ENCODE peak calls at places on chromosomes 16 and 17, in ten cellular contexts. T is HCT116, G is SK-N-SH, Y is fibroblast of lung, D is IMR-90, W is skeletal muscle cell, M is K562, Z is neuronal stem cell, X is lower leg skin, C is cardiac fibroblast. F is an unnamed sample.

GRCh38 chr17:48102700-48103378 is 1.6 kb upstream of the CBX1 start:
- DNase-seq in T (no peak), G (no peak), Y (no peak), D (no peak), W (no peak), M (no peak), Z (no peak), X (no peak), C (no peak), F (no peak)

GRCh38 chr17:9229160-9229825 is 208.0 kb downstream of the NTN1 start:
- DNase-seq in T (no peak), G (no peak), Y (no peak), D (no peak), W (no peak), M (no peak), Z (no peak), X (no peak), C (no peak), F (no peak)

GRCh38 chr16:57752581-57753447 is 17.2 kb downstream of the KATNB1 start:
- DNase-seq in T (no peak), G (no peak), Y (no peak), D (no peak), W (no peak), M (no peak), Z (no peak), X (no peak), C (no peak), F (no peak)

GRCh38 chr16:351804-352520 is 561 bp downstream of the AXIN1 start:
- DNase-seq in T (no peak), G (no peak), Y (no peak), D (no peak), W (no peak), M (peak; percentile 81), Z (no peak), X (no peak), C (peak; percentile 11), F (no peak)

GRCh38 chr16:10558746-10559641 is 21.4 kb downstream of the EMP2 start:
- DNase-seq in T (no peak), G (no peak), Y (peak; percentile 70), D (no peak), W (no peak), M (no peak), Z (no peak), X (peak; percentile 91), C (peak; percentile 76), F (no peak)

GRCh38 chr16:17474037-17474436 is 3.3 kb upstream of the XYLT1 start:
- DNase-seq in T (no peak), G (no peak), Y (peak; percentile 42), D (no peak), W (no peak), M (no peak), Z (no peak), X (peak; percentile 85), C (peak; percentile 11), F (no peak)

GRCh38 chr16:85865-86264 is 7.8 kb downstream of the MPG start:
- DNase-seq in T (no peak), G (no peak), Y (no peak), D (no peak), W (no peak), M (no peak), Z (no peak), X (no peak), C (no peak), F (no peak)

GRCh38 chr17:61809816-61810392 is 53.4 kb downstream of the BRIP1 start:
- DNase-seq in T (no peak), G (no peak), Y (peak; percentile 62), D (peak; percentile 70), W (peak; percentile 29), M (no peak), Z (no peak), X (no peak), C (peak; percentile 72), F (no peak)

GRCh38 chr17:65532491-65532890 is 29.0 kb downstream of the AXIN2 start:
- DNase-seq in T (no peak), G (no peak), Y (no peak), D (no peak), W (no peak), M (no peak), Z (no peak), X (peak; percentile 85), C (no peak), F (no peak)

GRCh38 chr16:9371713-9372448 is 280.4 kb downstream of the HAPSTR1 start:
- DNase-seq in T (no peak), G (no peak), Y (no peak), D (no peak), W (no peak), M (no peak), Z (no peak), X (no peak), C (no peak), F (no peak)

GRCh38 chr17:77741109-77741508 is 217.4 kb upstream of the TNRC6C start:
- DNase-seq in T (no peak), G (no peak), Y (no peak), D (no peak), W (no peak), M (peak; percentile 66), Z (no peak), X (peak; percentile 72), C (no peak), F (no peak)

GRCh38 chr16:66408181-66409048 is 18.7 kb upstream of the BEAN1 start:
- DNase-seq in T (peak; percentile 60), G (peak; percentile 49), Y (peak; percentile 88), D (peak; percentile 88), W (peak; percentile 52), M (no peak), Z (no peak), X (peak; percentile 60), C (peak; percentile 87), F (no peak)

GRCh38 chr16:84144301-84144858 is 597 bp downstream of the HSDL1 start:
- DNase-seq in T (no peak), G (peak; percentile 67), Y (no peak), D (peak; percentile 5), W (no peak), M (peak; percentile 51), Z (no peak), X (peak; percentile 89), C (peak; percentile 20), F (no peak)

DNA sequence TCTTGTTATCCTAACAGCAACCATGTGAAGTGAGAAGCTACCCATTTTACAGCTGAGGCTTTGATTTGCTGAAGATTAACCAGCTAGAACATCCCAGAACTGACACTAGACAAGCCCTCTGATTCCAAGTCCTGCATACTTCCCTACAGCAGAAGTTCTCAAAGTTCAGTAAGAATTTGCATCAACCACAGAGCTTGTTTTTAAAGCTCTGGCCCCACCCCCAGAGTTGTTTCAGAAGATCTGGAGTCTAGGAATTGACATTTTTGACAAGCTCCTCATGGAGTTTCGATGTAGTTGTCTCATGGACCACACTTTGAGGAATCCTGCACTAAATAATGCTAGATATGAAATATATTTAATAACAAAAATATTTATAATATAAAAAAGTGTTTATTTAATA is 120.3 kb upstream of the ADAMTS18 start:
- DNase-seq in T (no peak), G (no peak), Y (peak; percentile 43), D (no peak), W (no peak), M (no peak), Z (no peak), X (no peak), C (no peak), F (no peak)
- H3K4me3 ChIP-seq in T (no peak overlapping the region), G (no peak overlapping the region), Y (no peak overlapping the region), D (no peak overlapping the region), W (no peak overlapping the region), M (no peak overlapping the region), Z (no peak overlapping the region), X (no peak overlapping the region), C (no peak overlapping the region), F (no peak overlapping the region)

DNA sequence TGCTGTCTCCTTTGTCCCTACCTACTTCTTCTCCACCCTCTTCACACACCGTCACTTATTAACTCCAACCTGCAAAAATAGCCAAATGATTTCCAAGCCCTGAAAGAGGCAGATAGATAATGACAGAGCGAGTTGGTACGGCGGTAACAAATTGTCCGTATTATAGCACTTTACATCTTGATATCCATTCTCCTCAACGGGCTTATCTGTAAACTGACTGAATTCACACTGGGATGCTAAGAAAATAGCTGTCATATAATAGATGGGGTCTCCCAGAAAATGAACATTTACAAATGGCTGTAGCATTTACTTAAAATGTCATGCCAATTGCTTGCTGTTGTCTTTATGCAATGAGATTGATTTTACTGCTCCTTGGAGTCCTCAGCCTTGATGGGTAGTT is 225.8 kb upstream of the SDK2 start:
- DNase-seq in T (no peak), G (no peak), Y (no peak), D (no peak), W (no peak), M (no peak), Z (no peak), X (no peak), C (no peak), F (no peak)
- H3K4me3 ChIP-seq in T (no peak overlapping the region), G (no peak overlapping the region), Y (no peak overlapping the region), D (no peak overlapping the region), W (no peak overlapping the region), M (no peak overlapping the region), Z (no peak overlapping the region), X (no peak overlapping the region), C (no peak overlapping the region), F (no peak overlapping the region)

DNA sequence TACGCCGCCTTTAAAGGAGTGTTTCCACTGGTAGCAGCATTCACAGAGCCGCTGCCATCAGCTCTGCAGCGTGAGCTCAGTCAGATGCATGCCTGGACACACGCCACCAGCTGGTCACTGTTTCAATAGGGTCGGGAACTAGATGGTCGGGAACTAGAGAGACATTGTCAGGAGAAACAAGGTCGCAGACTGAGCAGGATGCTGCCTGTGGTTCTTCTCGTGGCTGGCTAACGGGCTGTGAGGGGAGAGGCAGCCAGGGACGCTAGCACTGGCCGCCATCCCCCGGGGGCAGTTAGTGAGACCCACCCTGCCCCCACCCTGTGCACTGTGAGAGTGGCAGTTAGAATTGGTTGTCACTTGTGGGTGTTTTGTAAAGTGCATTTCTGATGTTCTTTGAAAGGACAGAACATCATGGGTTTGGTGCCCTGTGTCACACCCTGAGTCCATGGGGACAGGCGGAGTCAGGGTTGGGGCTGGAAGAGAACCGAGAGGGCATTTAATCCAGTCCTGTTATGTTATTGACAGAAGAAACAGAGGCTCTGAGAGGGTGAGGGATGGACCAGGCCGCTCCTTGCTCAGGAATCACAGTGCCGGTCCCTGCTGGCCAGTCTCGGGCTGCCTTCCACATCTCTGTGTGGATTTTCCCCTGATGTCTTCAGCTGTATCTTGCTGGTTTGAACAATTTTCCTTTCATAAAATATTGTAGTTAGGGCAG is 86.4 kb downstream of the SPECC1 start:
- DNase-seq in T (peak; percentile 22), G (peak; percentile 80), Y (peak; percentile 44), D (peak; percentile 13), W (no peak), M (no peak), Z (peak; percentile 46), X (peak; percentile 92), C (peak; percentile 53), F (no peak)
- H3K4me3 ChIP-seq in T (peak overlapping the region; percentile 11), G (peak overlapping the region; percentile 0), Y (no peak overlapping the region), D (no peak overlapping the region), W (no peak overlapping the region), M (no peak overlapping the region), Z (no peak overlapping the region), X (no peak overlapping the region), C (no peak overlapping the region), F (no peak overlapping the region)

GRCh38 chr17:75738218-75738802 is 17.1 kb downstream of the ITGB4 start:
- DNase-seq in T (no peak), G (no peak), Y (no peak), D (peak; percentile 27), W (no peak), M (peak; percentile 48), Z (no peak), X (no peak), C (peak; percentile 46), F (no peak)
- H3K4me3 ChIP-seq in T (no peak overlapping the region), G (no peak overlapping the region), Y (no peak overlapping the region), D (no peak overlapping the region), W (no peak overlapping the region), M (no peak overlapping the region), Z (no peak overlapping the region), X (no peak overlapping the region), C (no peak overlapping the region), F (no peak overlapping the region)

F was measured in AG09309.